ENCODE peak calls at places on chromosomes 2 and 18, in four cellular contexts. H, K, I and Z are unnamed samples.

GRCh38 chr18:79216176-79216575 is 147.0 kb downstream of the ATP9B start:
- DNase-seq in H (no peak), K (no peak), I (no peak), Z (no peak)

GRCh38 chr2:239344857-239345216 is 56.0 kb downstream of the HDAC4 start:
- DNase-seq in H (no peak), K (no peak), I (no peak), Z (no peak)

GRCh38 chr2:206693399-206694137 is 24.6 kb downstream of the DYTN start:
- DNase-seq in H (peak; percentile 7), K (peak; percentile 36), I (peak; percentile 69), Z (peak; percentile 82)

GRCh38 chr2:176554107-176555048 is 285.1 kb downstream of the MTX2 start:
- DNase-seq in H (no peak), K (peak; percentile 39), I (peak; percentile 52), Z (peak; percentile 71)

GRCh38 chr2:106184394-106184793 is 9.7 kb downstream of the UXS1 start:
- DNase-seq in H (no peak), K (no peak), I (no peak), Z (no peak)

GRCh38 chr2:97936199-97936598 is 59.5 kb downstream of the TMEM131 start:
- DNase-seq in H (peak; percentile 17), K (peak; percentile 69), I (no peak), Z (peak; percentile 96)

GRCh38 chr18:8623549-8624106 is 14.4 kb downstream of the RAB12 start:
- DNase-seq in H (no peak), K (no peak), I (no peak), Z (no peak)

GRCh38 chr2:42800981-42801380 is 8.6 kb upstream of the HAAO start:
- DNase-seq in H (no peak), K (no peak), I (no peak), Z (no peak)

GRCh38 chr2:120834206-120834605 is 98.5 kb downstream of the GLI2 start:
- DNase-seq in H (no peak), K (no peak), I (no peak), Z (no peak)

GRCh38 chr2:158990397-158991209 is 22.2 kb downstream of the TANC1 start:
- DNase-seq in H (no peak), K (no peak), I (peak; percentile 95), Z (peak; percentile 98)

GRCh38 chr2:29700560-29700959 is 220.8 kb downstream of the ALK start:
- DNase-seq in H (no peak), K (no peak), I (peak; percentile 76), Z (no peak)

GRCh38 chr2:4029081-4029480 is 325.7 kb downstream of the DCDC2C start:
- DNase-seq in H (no peak), K (no peak), I (no peak), Z (no peak)

GRCh38 chr2:195561205-195562032 is 95.6 kb upstream of the SLC39A10 start:
- DNase-seq in H (no peak), K (no peak), I (peak; percentile 99), Z (no peak)

GRCh38 chr18:31303771-31304170 is 14.2 kb upstream of the DSG1 start:
- DNase-seq in H (no peak), K (no peak), I (peak; percentile 0), Z (no peak)

GRCh38 chr2:49371302-49371701 is 217.0 kb upstream of the FSHR start:
- DNase-seq in H (no peak), K (no peak), I (no peak), Z (no peak)

GRCh38 chr2:40394030-40394429 is 57.9 kb downstream of the SLC8A1 start:
- DNase-seq in H (no peak), K (no peak), I (no peak), Z (no peak)

GRCh38 chr2:165758276-165758675 is 35.8 kb downstream of the GALNT3 start:
- DNase-seq in H (no peak), K (no peak), I (no peak), Z (no peak)

GRCh38 chr2:80086831-80087230 is 217.7 kb downstream of the LRRTM1 start:
- DNase-seq in H (no peak), K (no peak), I (peak; percentile 94), Z (peak; percentile 70)

GRCh38 chr18:3350566-3351527 is 88.9 kb downstream of the MYL12B start:
- DNase-seq in H (no peak), K (no peak), I (peak; percentile 23), Z (peak; percentile 72)

GRCh38 chr2:35199298-35199697 is 1156.3 kb upstream of the CRIM1 start:
- DNase-seq in H (no peak), K (no peak), I (no peak), Z (peak; percentile 47)

GRCh38 chr18:12862467-12862866 is 21.6 kb downstream of the PTPN2 start:
- DNase-seq in H (peak; percentile 82), K (peak; percentile 95), I (no peak), Z (peak; percentile 98)

GRCh38 chr2:149062531-149062930 is 24.0 kb downstream of the LYPD6B start:
- DNase-seq in H (no peak), K (no peak), I (no peak), Z (no peak)

GRCh38 chr18:59701272-59701671 is 4.0 kb upstream of the CCBE1 start:
- DNase-seq in H (no peak), K (no peak), I (no peak), Z (no peak)

DNA sequence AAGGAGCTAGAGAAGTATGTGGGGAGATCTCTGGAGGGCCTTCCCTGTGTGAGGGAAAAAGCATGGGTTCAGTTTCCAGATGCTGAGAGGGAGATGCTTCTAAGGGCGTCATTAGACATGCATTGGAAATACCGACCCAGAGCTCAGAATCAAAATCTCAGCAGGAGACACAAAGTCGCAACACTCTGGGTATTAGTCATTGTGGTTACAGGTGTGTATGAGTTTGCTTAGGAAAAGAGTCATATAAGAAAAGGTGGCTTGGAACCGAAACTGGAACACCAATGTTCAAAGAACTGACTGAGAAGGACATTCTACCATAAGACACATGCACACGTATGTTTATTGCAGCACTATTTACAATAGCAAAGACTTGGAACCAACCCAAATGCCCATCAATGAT is 477.1 kb downstream of the FBXO15 start:
- DNase-seq in H (no peak), K (no peak), I (no peak), Z (no peak)
- H3K56ac ChIP-seq in H (no peak overlapping the region), K (no peak overlapping the region), I (no peak overlapping the region), Z (no peak overlapping the region)

GRCh38 chr2:73779472-73780241 is at the start of gene DUSP11:
- DNase-seq in H (peak; percentile 93), K (peak; percentile 95), I (peak; percentile 92), Z (peak; percentile 97)
- H3K4ac ChIP-seq in H (no peak within 1 kb of the TSS), K (no peak within 1 kb of the TSS), I (peak within 1 kb of the TSS; percentile 93), Z (no peak within 1 kb of the TSS)

GRCh38 chr18:25166113-25166512 is 185.9 kb downstream of the ZNF521 start:
- DNase-seq in H (no peak), K (no peak), I (peak; percentile 73), Z (no peak)

GRCh38 chr18:25168011-25168410 is 184.0 kb downstream of the ZNF521 start:
- DNase-seq in H (no peak), K (peak; percentile 36), I (no peak), Z (no peak)

GRCh38 chr18:25164211-25164836 is 187.6 kb downstream of the ZNF521 start:
- DNase-seq in H (no peak), K (no peak), I (no peak), Z (no peak)

GRCh38 chr18:25169701-25170100 is 182.3 kb downstream of the ZNF521 start:
- DNase-seq in H (no peak), K (no peak), I (peak; percentile 53), Z (no peak)

DNA sequence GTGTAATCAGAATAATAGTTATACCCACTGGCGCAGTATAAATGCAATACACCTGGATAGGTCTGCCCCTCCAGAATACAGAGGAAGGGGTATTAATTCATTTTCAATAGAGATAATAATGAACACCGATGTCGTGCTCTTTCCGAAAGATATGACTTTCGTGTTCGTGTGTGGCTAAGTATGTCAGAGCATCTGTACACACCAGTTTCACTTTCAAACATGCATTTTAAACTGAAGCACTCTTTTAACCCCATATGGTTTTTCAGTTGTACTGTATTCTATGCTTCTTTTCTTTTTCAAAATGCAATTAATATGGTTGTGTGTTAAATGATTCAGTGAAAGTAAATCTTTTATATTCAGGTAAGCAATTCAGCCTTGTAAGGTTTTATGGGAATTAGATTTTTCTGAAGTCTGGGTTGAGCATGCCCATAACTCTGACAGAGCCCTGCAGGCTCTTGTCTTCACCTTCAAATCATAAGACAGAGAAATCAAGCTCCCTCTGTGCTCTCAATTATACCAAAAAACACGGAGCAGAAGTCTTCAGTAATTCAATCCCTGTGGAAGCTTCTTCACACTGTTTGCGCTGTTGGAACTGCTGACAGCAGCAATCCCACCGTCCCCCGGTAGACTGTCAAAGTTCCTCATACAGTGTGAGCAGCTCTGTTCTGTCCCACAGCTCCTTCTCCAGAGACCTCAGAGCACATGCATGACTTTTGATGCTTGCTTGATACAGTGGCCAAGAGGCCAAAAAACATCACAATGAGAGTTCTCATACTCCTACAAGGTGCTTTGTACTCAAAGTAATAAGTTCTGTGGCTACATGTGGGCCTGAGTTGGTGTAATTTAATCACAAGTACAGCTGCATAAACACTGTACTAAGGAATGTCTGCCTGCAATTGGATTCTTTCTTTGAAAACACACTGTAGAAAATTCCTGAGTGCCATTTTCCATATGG is 186.9 kb downstream of the ZNF521 start:
- DNase-seq in H (no peak), K (no peak), I (peak; percentile 84), Z (no peak)
- H3K9ac ChIP-seq in H (no peak overlapping the region), K (no peak overlapping the region), I (peak overlapping the region; percentile 38), Z (no peak overlapping the region)

DNA sequence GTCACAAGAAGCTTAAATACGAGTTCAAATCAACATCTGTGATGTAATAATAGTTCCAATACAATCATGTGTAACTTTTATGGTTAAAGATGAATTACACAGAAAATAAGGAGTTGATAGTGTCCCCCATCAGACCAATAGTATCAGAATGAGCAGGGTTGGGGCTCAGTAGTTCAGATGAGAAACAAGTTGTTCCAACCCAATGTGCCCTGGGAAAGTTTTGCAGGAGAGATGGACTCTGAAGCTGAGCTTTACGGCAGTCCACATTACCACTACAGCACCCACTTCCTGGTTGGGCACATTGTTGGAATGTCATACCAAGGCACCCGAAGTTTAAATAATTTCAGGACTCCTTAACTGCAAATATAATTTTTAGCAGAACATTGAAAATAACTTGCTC is 12.1 kb upstream of the CXCR4 start:
- DNase-seq in H (no peak), K (no peak), I (no peak), Z (no peak)
- H3K56ac ChIP-seq in H (no peak overlapping the region), K (no peak overlapping the region), I (no peak overlapping the region), Z (no peak overlapping the region)

DNA sequence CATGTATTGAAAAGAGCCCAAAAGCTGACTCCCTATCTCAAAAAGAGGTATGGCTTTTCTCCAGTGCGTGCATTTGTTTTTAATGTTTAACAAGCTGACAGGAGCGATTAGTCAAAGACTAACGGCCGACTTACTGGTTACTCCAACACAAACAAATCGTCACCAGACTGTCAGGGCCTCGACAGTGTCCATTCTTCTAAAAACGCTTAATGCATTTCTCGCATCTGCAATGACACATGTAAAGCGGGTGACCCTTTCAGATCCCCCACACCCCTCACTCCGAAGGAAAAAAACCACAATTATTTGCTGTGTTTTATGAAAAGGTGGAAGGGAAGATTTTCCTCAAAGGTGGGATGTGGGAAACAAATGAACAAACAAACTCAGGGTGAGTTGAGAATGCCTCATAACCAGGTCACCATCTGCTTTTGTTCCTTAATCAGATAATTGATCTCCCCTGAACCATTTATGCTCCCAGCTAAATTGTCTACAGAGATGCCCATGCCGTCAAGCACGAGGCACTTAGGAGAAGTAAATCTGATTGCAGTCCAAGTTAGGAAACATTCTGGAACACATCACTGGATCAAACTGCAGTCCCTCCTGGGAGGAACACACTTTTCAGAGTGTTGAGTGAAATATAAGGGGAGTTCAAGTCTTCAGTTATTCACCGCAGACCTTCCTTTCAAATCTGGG is 340.9 kb downstream of the CMPK2 start:
- DNase-seq in H (no peak), K (no peak), I (peak; percentile 27), Z (no peak)
- H3K4ac ChIP-seq in H (no peak overlapping the region), K (no peak overlapping the region), I (no peak overlapping the region), Z (no peak overlapping the region)

DNA sequence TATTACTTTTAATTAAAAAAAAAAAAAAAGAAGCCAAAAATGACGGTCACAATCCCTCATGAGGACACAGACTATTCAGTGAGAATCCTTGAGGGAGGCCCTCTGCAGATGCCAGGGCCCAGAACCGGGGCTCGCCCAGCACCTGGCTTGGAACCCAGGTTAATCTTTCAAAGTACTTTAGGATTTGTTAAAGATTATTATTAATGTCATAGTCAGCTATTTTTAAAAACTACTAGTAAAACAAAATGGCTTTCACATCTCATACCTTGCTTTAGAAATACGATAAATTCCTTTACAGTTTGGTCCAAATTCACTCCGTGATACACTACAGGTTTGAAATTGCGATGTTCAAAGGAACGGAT is 27.1 kb downstream of the C2orf76 start:
- DNase-seq in H (no peak), K (no peak), I (no peak), Z (no peak)
- H3K9ac ChIP-seq in H (no peak overlapping the region), K (no peak overlapping the region), I (no peak overlapping the region), Z (no peak overlapping the region)